ENCODE peak calls at places on chromosomes 16 and 17, in seven cellular contexts. N is endothelial cell, W is mammary epithelial cell, P is AG10803, U is Caco-2, B is fibroblast of lung, H is mucosa of descending colon. G is an unnamed sample.

GRCh38 chr16:51374346-51374745 is 223.3 kb upstream of the SALL1 start:
- DNase-seq in N (no peak), W (peak), P (peak), U (no peak), B (peak), H (no peak), G (no peak)

GRCh38 chr17:11264183-11264871 is 23.3 kb downstream of the SHISA6 start:
- DNase-seq in N (no peak), W (no peak), P (no peak), U (no peak), B (no peak), H (no peak), G (no peak)

GRCh38 chr16:70523621-70524405 is at the start of gene SF3B3:
- DNase-seq in N (peak), W (peak), P (no peak), U (peak), B (no peak), H (peak), G (peak)

GRCh38 chr16:4376126-4376819 is 4.6 kb downstream of the VASN start:
- DNase-seq in N (no peak), W (no peak), P (peak), U (no peak), B (peak), H (peak), G (no peak)

GRCh38 chr17:80025140-80025539 is 10.5 kb downstream of the TBC1D16 start:
- DNase-seq in N (no peak), W (no peak), P (no peak), U (no peak), B (no peak), H (peak), G (no peak)

GRCh38 chr17:45640141-45640850 is 143.8 kb upstream of the CRHR1 start:
- DNase-seq in N (peak), W (peak), P (peak), U (peak), B (peak), H (peak), G (peak)

GRCh38 chr17:27206447-27206846 is 87.5 kb upstream of the WSB1 start:
- DNase-seq in N (no peak), W (no peak), P (no peak), U (peak), B (no peak), H (no peak), G (no peak)

GRCh38 chr17:41812176-41813038 is at the start of gene FKBP10:
- DNase-seq in N (peak), W (peak), P (peak), U (peak), B (peak), H (peak), G (peak)

GRCh38 chr17:76273435-76273921 is 8.3 kb downstream of the UBALD2 start:
- DNase-seq in N (no peak), W (no peak), P (no peak), U (no peak), B (no peak), H (peak), G (no peak)

GRCh38 chr16:740764-741505 is at the start of gene CIAO3:
- DNase-seq in N (peak), W (peak), P (peak), U (peak), B (peak), H (peak), G (peak)

GRCh38 chr16:87955302-87956168 is 4.3 kb downstream of the BANP start:
- DNase-seq in N (no peak), W (no peak), P (peak), U (no peak), B (no peak), H (no peak), G (no peak)

GRCh38 chr17:72472116-72472515 is 351.3 kb downstream of the SOX9 start:
- DNase-seq in N (no peak), W (no peak), P (no peak), U (no peak), B (no peak), H (no peak), G (no peak)

GRCh38 chr16:72434159-72434558 is 262.2 kb upstream of the PMFBP1 start:
- DNase-seq in N (no peak), W (peak), P (peak), U (peak), B (peak), H (no peak), G (no peak)

GRCh38 chr17:57671546-57672204 is 73.4 kb downstream of the CCDC182 start:
- DNase-seq in N (peak), W (no peak), P (peak), U (peak), B (peak), H (peak), G (peak)

GRCh38 chr17:57670769-57671545 is 74.1 kb downstream of the CCDC182 start:
- DNase-seq in N (peak), W (peak), P (no peak), U (no peak), B (no peak), H (no peak), G (no peak)

GRCh38 chr17:57669671-57670529 is 75.2 kb downstream of the CCDC182 start:
- DNase-seq in N (peak), W (no peak), P (no peak), U (no peak), B (no peak), H (no peak), G (no peak)

GRCh38 chr17:57672971-57673370 is 72.1 kb downstream of the CCDC182 start:
- DNase-seq in N (no peak), W (peak), P (no peak), U (no peak), B (no peak), H (no peak), G (no peak)

GRCh38 chr17:57672205-57672632 is 72.9 kb downstream of the CCDC182 start:
- DNase-seq in N (no peak), W (peak), P (peak), U (no peak), B (no peak), H (no peak), G (no peak)
- TF ChIP-seq CTCF in N (peak), W (no peak), P (no peak), U (peak), B (no peak), H (no peak), G (no peak)

GRCh38 chr16:85566502-85567100 is 46.5 kb upstream of the GSE1 start:
- DNase-seq in N (no peak), W (no peak), P (no peak), U (no peak), B (no peak), H (no peak), G (no peak)
- TF ChIP-seq CTCF in N (no peak), W (no peak), P (no peak), U (no peak), B (no peak), H (no peak), G (peak)

GRCh38 chr17:31506517-31506916 is 115.0 kb downstream of the RAB11FIP4 start:
- DNase-seq in N (no peak), W (no peak), P (no peak), U (no peak), B (no peak), H (no peak), G (no peak)

GRCh38 chr17:31509095-31509804 is 117.8 kb downstream of the RAB11FIP4 start:
- DNase-seq in N (no peak), W (no peak), P (no peak), U (no peak), B (no peak), H (peak), G (no peak)

GRCh38 chr17:31510273-31511175 is 119.0 kb downstream of the RAB11FIP4 start:
- DNase-seq in N (no peak), W (no peak), P (no peak), U (no peak), B (no peak), H (peak), G (no peak)

GRCh38 chr17:31509805-31510177 is 118.3 kb downstream of the RAB11FIP4 start:
- DNase-seq in N (no peak), W (no peak), P (no peak), U (no peak), B (no peak), H (peak), G (no peak)

GRCh38 chr17:31508310-31509094 is 117.0 kb downstream of the RAB11FIP4 start:
- DNase-seq in N (no peak), W (no peak), P (no peak), U (peak), B (no peak), H (peak), G (no peak)
- TF ChIP-seq CTCF in N (peak), W (peak), P (peak), U (no peak), B (peak), H (no peak), G (peak)

GRCh38 chr16:67399749-67400704 is 6.7 kb upstream of the TPPP3 start:
- DNase-seq in N (no peak), W (no peak), P (no peak), U (no peak), B (no peak), H (no peak), G (no peak)
- TF ChIP-seq CTCF in N (peak), W (no peak), P (no peak), U (no peak), B (no peak), H (no peak), G (no peak)